ENCODE peak calls at places on chromosomes 7 and 10, in nine cellular contexts. W is PC-3, K is MCF 10A, S is A549, V is endodermal cell, Z is heart right ventricle, E is spleen, B is stomach, R is HFF-Myc. F is an unnamed sample.

GRCh38 chr7:29035044-29035740 is 77.1 kb upstream of the TRIL start:
- DNase-seq in W (peak; percentile 93), B (no peak), Z (no peak), S (peak; percentile 19), V (peak; percentile 61), K (peak; percentile 89), E (no peak), R (no peak), F (no peak)

GRCh38 chr7:7565746-7566650 is 686 bp upstream of the MIOS start:
- DNase-seq in E (peak; percentile 81), B (peak; percentile 42), S (no peak), Z (no peak), W (peak; percentile 90), K (no peak), V (peak; percentile 73), R (no peak), F (peak; percentile 14)

GRCh38 chr7:216360-217300 is 24.3 kb downstream of the FAM20C start:
- DNase-seq in B (no peak), W (no peak), S (no peak), K (no peak), Z (peak; percentile 52), E (no peak), R (no peak), V (no peak), F (no peak)

GRCh38 chr10:86176850-86177249 is 189.7 kb downstream of the GRID1 start:
- DNase-seq in Z (no peak), S (no peak), R (no peak), K (no peak), W (no peak), B (no peak), V (no peak), E (no peak), F (no peak)

GRCh38 chr10:85311599-85312337 is 983.4 kb downstream of the CCSER2 start:
- DNase-seq in K (no peak), V (no peak), Z (no peak), R (no peak), S (no peak), E (no peak), W (no peak), B (no peak), F (no peak)

GRCh38 chr10:10056958-10057357 is 960.7 kb upstream of the CELF2 start:
- DNase-seq in W (no peak), K (no peak), R (no peak), E (no peak), V (no peak), B (no peak), S (no peak), Z (no peak), F (no peak)

GRCh38 chr7:91295571-91295970 is 31.3 kb downstream of the FZD1 start:
- DNase-seq in E (no peak), W (no peak), K (no peak), R (no peak), S (no peak), Z (no peak), B (no peak), V (no peak), F (no peak)

GRCh38 chr10:44978570-44979280 is at the start of gene DEPP1:
- DNase-seq in S (peak; percentile 88), R (no peak), V (peak; percentile 95), E (peak; percentile 82), K (peak; percentile 97), B (peak; percentile 97), W (peak; percentile 98), Z (peak; percentile 90), F (peak; percentile 93)

GRCh38 chr7:85185355-85186082 is 1.3 kb downstream of the SEMA3D start:
- DNase-seq in V (peak; percentile 86), W (peak; percentile 70), Z (peak; percentile 55), E (peak; percentile 79), R (peak; percentile 39), S (peak; percentile 28), B (peak; percentile 42), K (no peak), F (peak; percentile 61)
- TF ChIP-seq CTCF in V (no peak), W (peak; percentile 49), Z (no peak), E (no peak), R (peak; percentile 10), S (no peak), B (no peak), K (no peak), F (no peak)

DNA sequence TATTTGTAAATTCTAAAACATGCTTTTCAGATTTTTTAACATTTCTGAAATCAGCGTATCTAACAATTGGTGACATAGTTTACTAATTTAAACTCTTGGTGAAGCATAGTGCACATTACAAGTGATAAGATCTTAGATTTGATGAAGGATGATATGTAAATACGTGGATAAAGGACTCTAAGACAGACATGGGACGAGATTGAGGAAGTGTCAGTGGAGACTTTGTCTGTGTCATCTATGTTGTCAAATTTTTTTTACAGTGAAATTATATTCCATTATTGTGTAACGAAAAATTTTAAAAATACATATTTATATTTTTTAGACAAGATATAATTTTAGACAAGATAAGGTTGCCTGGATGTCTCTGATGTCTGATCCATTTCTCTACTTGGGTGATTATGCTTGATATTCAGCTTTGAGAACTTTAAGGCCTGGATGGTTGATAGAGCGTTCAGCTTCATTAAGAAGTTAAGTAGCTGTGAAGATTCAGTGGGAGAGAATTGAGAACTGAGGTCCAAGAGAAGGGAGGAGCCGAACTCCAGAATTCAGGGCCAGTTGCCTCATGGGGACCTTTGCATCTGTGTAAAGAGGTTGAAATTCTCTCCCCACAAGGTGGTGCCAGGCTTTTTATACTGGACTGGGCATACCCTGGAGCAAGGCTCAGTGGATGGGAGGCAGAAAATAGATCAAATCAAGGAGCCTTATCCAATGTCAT is 62.7 kb downstream of the KAT6B start:
- DNase-seq in W (peak; percentile 85), V (peak; percentile 62), Z (no peak), E (no peak), B (no peak), R (no peak), S (no peak), K (peak; percentile 30), F (no peak)
- TF ChIP-seq CTCF in W (peak; percentile 94), V (peak; percentile 58), Z (no peak), E (no peak), B (no peak), R (no peak), S (peak; percentile 28), K (no peak), F (no peak)

GRCh38 chr7:42167914-42168236 is 69.1 kb downstream of the GLI3 start:
- DNase-seq in W (no peak), S (no peak), E (no peak), B (no peak), Z (no peak), R (no peak), V (no peak), K (no peak), F (no peak)

GRCh38 chr7:42161723-42162122 is 75.3 kb downstream of the GLI3 start:
- DNase-seq in B (no peak), V (no peak), E (no peak), R (no peak), Z (no peak), K (peak; percentile 95), W (peak; percentile 80), S (no peak), F (no peak)

GRCh38 chr7:42167206-42167913 is 69.6 kb downstream of the GLI3 start:
- DNase-seq in R (no peak), Z (no peak), B (no peak), W (peak; percentile 67), V (no peak), K (no peak), S (peak; percentile 14), E (no peak), F (no peak)

GRCh38 chr7:42162560-42163325 is 74.3 kb downstream of the GLI3 start:
- DNase-seq in E (no peak), Z (no peak), V (no peak), S (no peak), W (peak; percentile 33), R (no peak), K (no peak), B (no peak), F (no peak)

GRCh38 chr7:42164946-42165345 is 72.1 kb downstream of the GLI3 start:
- DNase-seq in W (no peak), V (no peak), Z (no peak), S (no peak), K (no peak), B (no peak), R (no peak), E (no peak), F (no peak)
- TF ChIP-seq CTCF in W (no peak), V (no peak), Z (no peak), S (no peak), K (no peak), B (no peak), R (no peak), E (no peak), F (no peak)

GRCh38 chr7:113404245-113404644 is 285.9 kb upstream of the SMIM30 start:
- DNase-seq in S (peak; percentile 9), W (peak; percentile 33), R (no peak), E (no peak), K (peak; percentile 40), V (peak; percentile 69), Z (no peak), B (no peak), F (peak; percentile 15)

GRCh38 chr7:113408999-113409398 is 290.6 kb upstream of the SMIM30 start:
- DNase-seq in V (no peak), S (no peak), E (no peak), Z (no peak), B (no peak), W (no peak), K (no peak), R (no peak), F (no peak)

GRCh38 chr7:113402005-113402404 is 283.7 kb upstream of the SMIM30 start:
- DNase-seq in Z (no peak), S (no peak), E (no peak), B (no peak), V (no peak), W (no peak), K (no peak), R (no peak), F (no peak)

GRCh38 chr7:113410791-113411190 is 292.4 kb upstream of the SMIM30 start:
- DNase-seq in S (no peak), V (no peak), E (no peak), K (no peak), Z (no peak), B (no peak), W (no peak), R (no peak), F (no peak)

GRCh38 chr7:113405296-113406056 is 287.1 kb upstream of the SMIM30 start:
- DNase-seq in E (no peak), K (no peak), W (no peak), R (no peak), Z (no peak), S (no peak), B (no peak), V (no peak), F (no peak)
- TF ChIP-seq CTCF in E (no peak), K (no peak), W (no peak), R (no peak), Z (no peak), S (no peak), B (no peak), V (peak; percentile 60), F (no peak)

F was measured in nephron progenitor cell.